ENCODE peak calls at places on chromosomes 7 and 10, in five cellular contexts. One of them, this sample, is unnamed.

GRCh38 chr7:123749537-123749857 is 694 bp upstream of the WASL start:
- DNase-seq in foreskin fibroblast: peak
- DNase-seq in A549: peak
- DNase-seq in nephron progenitor cell: no peak
- DNase-seq in LoVo: peak
- DNase-seq in this sample: no peak

GRCh38 chr7:140326116-140326928 is 72.0 kb downstream of the SLC37A3 start:
- DNase-seq in nephron progenitor cell: peak
- DNase-seq in LoVo: peak
- DNase-seq in A549: peak
- DNase-seq in foreskin fibroblast: peak
- DNase-seq in this sample: no peak

GRCh38 chr7:26165950-26166680 is 14.1 kb downstream of the NFE2L3 start:
- DNase-seq in nephron progenitor cell: no peak
- DNase-seq in foreskin fibroblast: no peak
- DNase-seq in LoVo: no peak
- DNase-seq in A549: no peak
- DNase-seq in this sample: no peak

GRCh38 chr7:78587443-78588044 is 789.0 kb downstream of the PHTF2 start:
- DNase-seq in A549: peak
- DNase-seq in LoVo: no peak
- DNase-seq in foreskin fibroblast: peak
- DNase-seq in nephron progenitor cell: no peak
- DNase-seq in this sample: no peak

GRCh38 chr7:23261843-23262452 is 15.4 kb downstream of the GPNMB start:
- DNase-seq in nephron progenitor cell: peak
- DNase-seq in LoVo: peak
- DNase-seq in A549: peak
- DNase-seq in foreskin fibroblast: peak
- DNase-seq in this sample: no peak

GRCh38 chr7:133510326-133511055 is 257.6 kb downstream of the EXOC4 start:
- DNase-seq in nephron progenitor cell: no peak
- DNase-seq in LoVo: no peak
- DNase-seq in A549: no peak
- DNase-seq in foreskin fibroblast: no peak
- DNase-seq in this sample: no peak

GRCh38 chr7:45574521-45575500 is 643 bp downstream of the ADCY1 start:
- DNase-seq in LoVo: peak
- DNase-seq in nephron progenitor cell: peak
- DNase-seq in A549: peak
- DNase-seq in foreskin fibroblast: peak
- DNase-seq in this sample: no peak

GRCh38 chr10:92891885-92892705 is 43.8 kb downstream of the EXOC6 start:
- DNase-seq in nephron progenitor cell: no peak
- DNase-seq in foreskin fibroblast: peak
- DNase-seq in LoVo: peak
- DNase-seq in A549: peak
- DNase-seq in this sample: no peak

GRCh38 chr10:97882142-97883091 is 32.8 kb downstream of the GOLGA7B start:
- DNase-seq in nephron progenitor cell: no peak
- DNase-seq in LoVo: peak
- DNase-seq in A549: peak
- DNase-seq in foreskin fibroblast: peak
- DNase-seq in this sample: no peak

GRCh38 chr7:112112822-112113255 is 93.4 kb downstream of the DOCK4 start:
- DNase-seq in LoVo: no peak
- DNase-seq in nephron progenitor cell: no peak
- DNase-seq in A549: no peak
- DNase-seq in foreskin fibroblast: peak
- DNase-seq in this sample: no peak

GRCh38 chr7:115274-115911 is 77.0 kb upstream of the FAM20C start:
- DNase-seq in LoVo: no peak
- DNase-seq in nephron progenitor cell: no peak
- DNase-seq in foreskin fibroblast: peak
- DNase-seq in A549: no peak
- DNase-seq in this sample: no peak

GRCh38 chr10:8037199-8037801 is 17.2 kb upstream of the GATA3 start:
- DNase-seq in LoVo: no peak
- DNase-seq in nephron progenitor cell: peak
- DNase-seq in A549: no peak
- DNase-seq in foreskin fibroblast: no peak
- DNase-seq in this sample: no peak

GRCh38 chr10:78744521-78745090 is 324.2 kb upstream of the ZMIZ1 start:
- DNase-seq in foreskin fibroblast: no peak
- DNase-seq in nephron progenitor cell: no peak
- DNase-seq in A549: no peak
- DNase-seq in LoVo: no peak
- DNase-seq in this sample: no peak